ENCODE peak calls at places on chromosomes 3 and 15, in five cellular contexts. U is GM23248, A is HCT116, D is PC-9, J is mammary epithelial cell. X is an unnamed sample.

GRCh38 chr15:55530861-55531313 is 22.9 kb upstream of the DNAAF4 start:
- DNase-seq in U (peak; percentile 64), A (no peak), D (peak; percentile 44), J (peak; percentile 41), X (peak; percentile 89)

GRCh38 chr15:80613762-80614365 is 81.2 kb upstream of the ABHD17C start:
- DNase-seq in U (no peak), A (no peak), D (no peak), J (no peak), X (no peak)

GRCh38 chr3:106119691-106120090 is 250.9 kb upstream of the CBLB start:
- DNase-seq in U (peak; percentile 89), A (no peak), D (no peak), J (peak; percentile 11), X (no peak)

GRCh38 chr15:79089890-79090486 is 592 bp downstream of the RASGRF1 start:
- DNase-seq in U (no peak), A (no peak), D (no peak), J (peak; percentile 28), X (no peak)

GRCh38 chr3:23611737-23612295 is 193.9 kb upstream of the UBE2E1 start:
- DNase-seq in U (peak; percentile 23), A (no peak), D (no peak), J (no peak), X (peak; percentile 70)

GRCh38 chr15:63080638-63081250 is 38.2 kb downstream of the TPM1 start:
- DNase-seq in U (peak; percentile 29), A (no peak), D (no peak), J (no peak), X (no peak)

GRCh38 chr15:42375941-42376340 is 16.6 kb downstream of the CAPN3 start:
- DNase-seq in U (no peak), A (no peak), D (no peak), J (no peak), X (no peak)

GRCh38 chr3:187473778-187474406 is 105.7 kb downstream of the RTP4 start:
- DNase-seq in U (no peak), A (peak; percentile 28), D (no peak), J (peak; percentile 2), X (no peak)

DNA sequence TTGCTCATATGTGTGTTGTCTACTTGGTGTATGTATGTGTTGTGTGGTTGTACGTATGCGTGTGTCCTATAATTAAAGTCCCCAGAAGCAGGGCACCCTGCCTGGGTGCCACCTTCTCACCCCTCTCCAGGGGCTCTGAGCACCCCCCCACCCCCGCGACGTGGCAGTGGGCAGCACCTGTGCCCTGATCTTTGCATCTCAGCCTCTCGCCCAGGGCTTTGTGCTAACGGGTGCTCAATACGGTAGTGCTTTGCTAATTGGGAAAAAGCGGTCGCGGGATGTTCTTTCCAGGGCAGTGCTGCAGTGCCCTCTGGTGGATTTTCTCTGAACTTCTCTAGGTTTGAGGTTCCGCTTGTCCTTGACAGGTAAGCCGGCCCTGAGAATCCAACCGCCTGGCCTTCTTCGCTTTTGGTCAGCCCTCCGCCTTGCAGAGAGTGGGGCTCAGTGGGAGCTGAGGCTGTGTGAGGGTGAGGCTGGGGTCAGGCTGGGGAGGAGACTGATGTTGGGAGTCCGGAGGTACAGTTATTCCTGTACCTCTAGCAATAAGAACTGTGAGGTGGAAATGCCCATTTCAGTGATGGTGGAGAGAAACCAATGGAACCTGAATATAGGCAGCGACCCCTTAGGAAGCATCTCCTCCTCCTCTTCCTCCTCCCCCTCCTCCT is 17.6 kb upstream of the EPHB3 start:
- DNase-seq in U (peak; percentile 87), A (peak; percentile 86), D (peak; percentile 83), J (peak; percentile 72), X (peak; percentile 78)
- TF ChIP-seq EZH2 in U (no peak), A (no peak), D (no peak), J (no peak), X (no peak)

GRCh38 chr3:13931172-13931571 is 51.3 kb upstream of the WNT7A start:
- DNase-seq in U (no peak), A (no peak), D (no peak), J (no peak), X (no peak)

GRCh38 chr3:13932578-13933295 is 52.9 kb upstream of the WNT7A start:
- DNase-seq in U (peak; percentile 55), A (no peak), D (no peak), J (peak; percentile 6), X (no peak)

GRCh38 chr3:13927295-13927694 is 47.4 kb upstream of the WNT7A start:
- DNase-seq in U (peak; percentile 24), A (peak; percentile 3), D (no peak), J (no peak), X (no peak)
- H3K9me3 ChIP-seq in U (no peaks in the 10 kb centered on the region), A (no peaks in the 10 kb centered on the region), D (no peaks in the 10 kb centered on the region), J (peaks cover 3% of the 10 kb centered on the region), X (no peaks in the 10 kb centered on the region)

GRCh38 chr3:138942861-138943623 is 3.9 kb downstream of the FOXL2 start:
- DNase-seq in U (no peak), A (no peak), D (no peak), J (no peak), X (no peak)
- TF ChIP-seq EZH2 in U (no peak), A (no peak), D (no peak), J (no peak), X (peak; percentile 34)

GRCh38 chr15:25176616-25176923 is 221.8 kb downstream of the SNRPN start:
- DNase-seq in U (no peak), A (no peak), D (no peak), J (no peak), X (no peak)
- H3K9me3 ChIP-seq in U (no peaks in the 10 kb centered on the region), A (peaks cover 5% of the 10 kb centered on the region), D (no peaks in the 10 kb centered on the region), J (peaks cover 29% of the 10 kb centered on the region), X (no peaks in the 10 kb centered on the region)

DNA sequence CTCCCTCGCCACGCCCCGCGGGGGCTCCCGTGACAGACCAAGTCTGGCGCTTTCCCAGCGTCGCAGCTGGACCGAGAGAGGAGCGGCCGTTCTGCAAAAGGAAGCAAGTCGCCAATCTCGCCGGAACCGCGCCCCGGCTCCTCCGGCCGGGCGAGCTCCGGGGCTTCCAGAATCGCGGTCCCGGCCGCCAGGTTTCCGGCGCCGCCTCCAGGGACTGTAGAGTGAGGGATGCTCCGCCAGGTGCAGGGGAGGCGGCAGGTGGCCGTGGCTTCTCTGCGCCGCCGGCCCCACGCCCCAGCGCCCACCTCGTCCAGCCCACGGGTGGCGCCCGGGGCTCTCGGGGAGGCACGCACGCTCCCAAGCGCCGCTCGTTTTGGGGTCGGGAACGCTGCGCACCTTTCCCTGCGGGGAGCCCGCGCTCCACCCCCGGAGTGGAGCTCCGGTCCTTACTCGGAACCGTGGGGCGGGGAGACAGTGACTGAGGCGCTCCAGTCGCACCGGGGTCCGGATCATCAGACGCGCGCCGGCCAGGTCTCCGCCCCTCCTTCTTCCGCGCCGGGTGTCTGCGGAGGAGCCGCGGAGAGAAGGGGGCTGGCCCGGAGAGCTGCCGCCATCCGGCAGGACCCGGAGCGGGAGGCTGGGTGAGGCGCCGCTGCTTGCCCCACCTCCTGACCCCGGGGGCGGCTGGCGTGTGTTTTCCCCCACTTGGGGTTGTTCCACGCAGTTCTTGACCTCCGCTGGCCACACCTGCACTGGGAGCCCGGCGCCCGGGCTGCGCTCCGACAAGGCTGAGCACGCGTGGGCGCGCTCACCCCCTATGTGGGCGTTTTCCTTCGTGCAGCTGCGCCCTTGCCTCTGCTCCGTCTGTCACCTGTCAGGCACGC is at the start of gene MCF2L2:
- DNase-seq in U (peak; percentile 64), A (peak; percentile 16), D (no peak), J (peak; percentile 55), X (peak; percentile 41)
- TF ChIP-seq EZH2 in U (no peak), A (no peak), D (no peak), J (no peak), X (peak; percentile 66)

X was measured in fibroblast of lung.